ENCODE peak calls at places on chromosomes 1 and 21, in nine cellular contexts. I is K562, R is HCT116, V is A549, D is WTC11, Z is NB4, U is SK-N-SH, C is H1, W is HepG2. H is an unnamed sample.

GRCh38 chr1:221912230-221912629 is 170.3 kb upstream of the DUSP10 start:
- DNase-seq in C (no peak), D (no peak), I (no peak), Z (no peak), U (no peak), W (no peak), V (no peak), R (no peak), H (no peak)

GRCh38 chr1:245969274-245969673 is 537.8 kb downstream of the SMYD3 start:
- DNase-seq in V (no peak), W (peak), R (no peak), U (no peak), Z (no peak), C (no peak), D (no peak), I (no peak), H (peak)

GRCh38 chr1:167764458-167765330 is 42.9 kb downstream of the MPZL1 start:
- DNase-seq in Z (no peak), R (no peak), D (no peak), V (no peak), U (no peak), I (no peak), C (no peak), W (no peak), H (no peak)

GRCh38 chr1:217734973-217735372 is 103.8 kb downstream of the SPATA17 start:
- DNase-seq in W (no peak), U (no peak), Z (no peak), C (no peak), D (no peak), V (no peak), I (no peak), R (no peak), H (no peak)

GRCh38 chr1:179476484-179476883 is 99.3 kb downstream of the NPHS2 start:
- DNase-seq in Z (no peak), C (no peak), I (no peak), V (no peak), R (no peak), W (no peak), D (no peak), U (no peak), H (no peak)

GRCh38 chr1:31880957-31881697 is 57.0 kb downstream of the PTP4A2 start:
- DNase-seq in W (peak), U (no peak), D (no peak), I (no peak), Z (no peak), R (no peak), V (no peak), C (no peak), H (no peak)

GRCh38 chr1:77888429-77889239 is at the start of gene NEXN:
- DNase-seq in V (peak), R (no peak), C (peak), Z (peak), W (peak), U (peak), D (peak), I (peak), H (peak)

GRCh38 chr1:12153181-12153785 is 13.5 kb upstream of the TNFRSF1B start:
- DNase-seq in V (no peak), U (no peak), R (no peak), Z (peak), C (no peak), D (no peak), I (no peak), W (no peak), H (peak)

GRCh38 chr1:84782311-84782771 is 92.1 kb upstream of the SSX2IP start:
- DNase-seq in U (peak), Z (peak), I (peak), V (peak), C (peak), R (peak), D (peak), W (peak), H (peak)

GRCh38 chr1:184576822-184577790 is 177.6 kb downstream of the EDEM3 start:
- DNase-seq in C (no peak), R (no peak), D (no peak), U (no peak), Z (no peak), W (no peak), I (no peak), V (no peak), H (no peak)
- TF ChIP-seq MAX in C (no peak), R (no peak), D (no peak), U (no peak), Z (no peak), W (no peak), I (no peak), V (no peak), H (no peak)

DNA sequence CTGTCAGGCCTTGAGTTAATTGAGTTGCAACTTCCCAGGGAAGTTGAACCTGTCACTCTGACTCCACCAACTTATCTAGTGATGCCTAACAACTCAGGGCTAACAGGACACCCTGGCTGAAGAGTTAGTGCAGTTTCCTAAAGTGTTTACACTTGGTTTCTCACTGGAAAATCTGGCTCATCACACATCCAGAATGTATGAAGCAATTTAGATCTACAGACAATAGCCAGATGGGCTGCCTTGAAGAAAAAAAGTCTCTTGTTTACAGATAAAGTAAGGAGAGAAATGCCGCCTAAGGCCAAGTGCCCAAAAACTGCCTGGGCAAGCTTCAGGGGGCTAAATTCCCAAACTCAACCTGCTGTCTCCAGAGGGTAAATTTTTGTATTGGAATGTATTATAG is 446.3 kb upstream of the NCAM2 start:
- DNase-seq in U (no peak), Z (no peak), C (no peak), R (no peak), V (no peak), I (no peak), D (no peak), W (no peak), H (no peak)
- TF ChIP-seq MAX in U (no peak), Z (no peak), C (no peak), R (no peak), V (no peak), I (no peak), D (no peak), W (no peak), H (no peak)

DNA sequence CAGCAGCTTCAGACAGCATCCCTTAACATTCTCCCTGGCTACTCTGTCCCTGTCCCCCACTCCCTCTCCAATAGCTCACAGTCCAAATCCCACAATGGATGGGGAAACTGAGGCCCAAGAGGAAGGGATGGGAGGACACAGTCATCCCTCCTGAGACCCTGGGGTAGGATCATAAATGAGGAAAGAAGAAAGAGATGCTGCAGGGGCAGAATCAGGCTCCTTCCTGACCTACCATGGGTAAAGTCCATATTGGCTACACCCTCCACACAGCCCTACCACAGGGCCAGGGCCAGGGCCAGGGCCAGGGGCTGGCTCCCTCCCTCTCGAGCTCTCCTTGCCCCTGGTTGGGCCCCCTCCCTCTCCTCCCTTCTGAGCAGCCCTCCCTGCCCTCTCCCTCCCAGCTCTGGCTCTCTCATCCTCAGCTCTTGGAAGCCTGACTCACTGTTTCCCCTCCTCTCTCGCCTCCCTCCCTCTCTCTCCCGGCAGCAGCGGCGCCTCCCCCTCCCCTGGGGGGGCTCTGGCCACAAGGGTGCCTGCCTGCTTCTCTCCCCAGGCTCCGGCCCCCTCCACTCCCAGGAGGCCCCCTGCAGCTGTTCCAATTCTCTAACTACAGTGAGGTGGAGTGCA is 4.9 kb downstream of the AHDC1 start:
- DNase-seq in C (no peak), R (no peak), V (no peak), U (no peak), D (no peak), Z (peak), W (no peak), I (peak), H (peak)
- TF ChIP-seq MAX in C (no peak), R (no peak), V (no peak), U (peak), D (no peak), Z (no peak), W (no peak), I (no peak), H (no peak)

DNA sequence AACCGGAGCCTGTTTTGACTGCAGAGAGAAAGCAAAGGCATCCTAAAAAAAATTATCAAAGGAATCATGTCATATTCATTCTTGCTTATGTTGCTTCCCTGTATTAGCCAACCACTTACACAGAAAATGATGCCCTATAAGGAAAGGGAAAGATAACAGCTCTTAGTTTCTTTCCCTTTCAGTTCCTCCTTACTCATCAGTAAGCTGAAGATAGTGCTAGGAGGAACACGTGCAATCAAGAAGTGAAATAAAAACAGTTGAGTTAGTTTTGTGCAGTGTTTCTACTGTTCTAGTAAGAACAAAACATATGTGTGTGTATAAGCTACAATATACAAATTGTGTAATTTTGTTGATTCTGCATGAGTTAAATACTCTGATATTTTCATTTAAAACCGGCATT is 45.3 kb upstream of the MTF2 start:
- DNase-seq in C (no peak), V (no peak), U (no peak), D (no peak), R (no peak), I (no peak), Z (peak), W (no peak), H (no peak)
- TF ChIP-seq MAX in C (no peak), V (no peak), U (no peak), D (no peak), R (no peak), I (no peak), Z (no peak), W (no peak), H (no peak)

GRCh38 chr1:74969566-74970135 is 164.5 kb upstream of the LHX8 start:
- DNase-seq in I (no peak), W (no peak), U (no peak), R (no peak), V (no peak), D (no peak), Z (no peak), C (no peak), H (no peak)

GRCh38 chr1:74971982-74972381 is 162.2 kb upstream of the LHX8 start:
- DNase-seq in D (no peak), R (no peak), W (no peak), Z (no peak), I (no peak), U (no peak), C (no peak), V (no peak), H (no peak)
- TF ChIP-seq MAX in D (no peak), R (no peak), W (no peak), Z (no peak), I (no peak), U (no peak), C (no peak), V (no peak), H (no peak)

DNA sequence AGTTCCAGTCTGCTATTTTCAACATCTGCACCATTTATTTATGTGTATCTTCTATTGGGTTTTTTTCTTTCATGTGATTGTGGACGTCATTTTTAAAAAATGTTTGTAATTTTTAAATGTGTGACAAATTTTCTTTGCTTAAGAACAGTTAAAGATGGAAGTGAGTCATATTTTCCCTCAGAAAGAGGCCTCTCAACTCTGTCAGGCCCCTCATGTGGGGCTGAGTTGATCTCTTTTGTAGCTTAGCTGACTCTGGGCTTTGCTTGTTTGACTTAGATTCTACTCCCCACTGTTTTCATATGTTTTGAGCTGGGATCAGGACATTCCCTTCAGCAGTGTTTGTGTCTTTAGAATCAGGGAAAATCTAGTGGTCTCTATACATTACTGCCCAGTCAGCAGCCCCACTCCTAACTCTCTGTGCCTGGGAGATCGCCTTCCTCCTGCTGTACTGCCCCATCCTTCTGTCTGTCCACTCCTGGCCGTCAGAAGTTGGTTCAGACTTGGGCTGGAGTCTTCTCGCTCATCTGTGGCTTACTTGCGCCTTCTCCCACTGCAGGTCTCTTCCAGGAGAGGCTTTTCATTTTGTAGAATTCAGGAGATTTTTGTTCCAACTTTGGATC is 137.4 kb downstream of the DYRK1A start:
- DNase-seq in R (no peak), W (peak), U (no peak), I (no peak), Z (no peak), D (no peak), V (no peak), C (no peak), H (peak)
- TF ChIP-seq MAX in R (no peak), W (no peak), U (no peak), I (no peak), Z (no peak), D (no peak), V (no peak), C (no peak), H (no peak)